ENCODE peak calls at places on chromosomes 13 and 19, in six cellular contexts. A is stomach, Z is renal cortical epithelial cell, J is nephron progenitor cell, D is uterus, R is epithelial cell of prostate. O is an unnamed sample.

GRCh38 chr13:94312511-94313191 is 166.8 kb downstream of the DCT start:
- DNase-seq in J (peak; percentile 12), Z (no peak), A (no peak), D (no peak), R (no peak), O (no peak)

GRCh38 chr19:16373539-16373938 is 48.9 kb downstream of the KLF2 start:
- DNase-seq in A (no peak), R (no peak), Z (peak; percentile 47), D (peak; percentile 79), J (no peak), O (peak; percentile 47)

GRCh38 chr13:112132142-112132541 is 65.2 kb downstream of the SOX1 start:
- DNase-seq in A (peak; percentile 22), R (no peak), D (no peak), Z (no peak), J (no peak), O (no peak)

GRCh38 chr13:49620170-49620621 is 8.1 kb upstream of the ARL11 start:
- DNase-seq in D (no peak), A (no peak), Z (no peak), R (no peak), J (no peak), O (no peak)

GRCh38 chr19:5002143-5002542 is 33.2 kb downstream of the KDM4B start:
- DNase-seq in D (no peak), J (no peak), A (no peak), R (no peak), Z (peak; percentile 55), O (no peak)

GRCh38 chr13:39253774-39254173 is 215.5 kb downstream of the NHLRC3 start:
- DNase-seq in D (no peak), Z (no peak), J (no peak), A (no peak), R (no peak), O (peak; percentile 65)

GRCh38 chr19:7881910-7882309 is 6.4 kb upstream of the LRRC8E start:
- DNase-seq in Z (no peak), D (no peak), R (no peak), J (no peak), A (no peak), O (no peak)

GRCh38 chr13:71879129-71879535 is 12.1 kb upstream of the DACH1 start:
- DNase-seq in Z (peak; percentile 58), D (no peak), A (no peak), R (no peak), J (peak; percentile 18), O (peak; percentile 68)

GRCh38 chr13:102702965-102703720 is 8.3 kb upstream of the METTL21C start:
- DNase-seq in A (no peak), R (no peak), J (no peak), D (no peak), Z (no peak), O (no peak)

GRCh38 chr19:41821003-41821735 is 23.3 kb downstream of the LYPD4 start:
- DNase-seq in D (no peak), Z (peak; percentile 35), R (no peak), J (peak; percentile 22), A (peak; percentile 36), O (peak; percentile 10)

GRCh38 chr19:32858155-32858554 is 11.4 kb downstream of the SLC7A9 start:
- DNase-seq in Z (no peak), D (no peak), J (no peak), R (no peak), A (peak; percentile 8), O (no peak)

GRCh38 chr13:49772828-49773227 is 19.7 kb downstream of the KPNA3 start:
- DNase-seq in A (no peak), D (no peak), J (no peak), Z (no peak), R (no peak), O (no peak)

GRCh38 chr13:21517576-21517975 is 58.5 kb upstream of the ZDHHC20 start:
- DNase-seq in J (no peak), A (no peak), R (no peak), Z (no peak), D (no peak), O (no peak)

O was measured in fibroblast of lung.